ENCODE peak calls at places on chromosomes 7 and 10, in five cellular contexts. A is body of pancreas, X is SK-N-SH, S is ovary, V is transverse colon. O is an unnamed sample.

GRCh38 chr10:97102441-97102840 is 83.3 kb downstream of the SLIT1 start:
- DNase-seq in X (no peak), A (no peak), V (no peak), S (no peak), O (peak; percentile 44)

GRCh38 chr7:45176886-45177731 is 19.5 kb downstream of the RAMP3 start:
- DNase-seq in V (no peak), X (no peak), S (peak; percentile 30), A (no peak), O (peak; percentile 32)

GRCh38 chr10:104246981-104247380 is 7.7 kb upstream of the GSTO1 start:
- DNase-seq in V (no peak), A (no peak), X (no peak), S (no peak), O (no peak)

GRCh38 chr7:32500922-32501341 is 5.6 kb downstream of the AVL9 start:
- DNase-seq in V (no peak), A (no peak), X (no peak), S (no peak), O (no peak)

GRCh38 chr7:79789584-79790345 is 336.3 kb upstream of the MAGI2 start:
- DNase-seq in X (no peak), A (no peak), S (no peak), V (no peak), O (no peak)

GRCh38 chr7:104005197-104005596 is 15.7 kb upstream of the RELN start:
- DNase-seq in X (no peak), V (no peak), A (no peak), S (no peak), O (no peak)

GRCh38 chr10:49328401-49329185 is 29.6 kb downstream of the C10orf71 start:
- DNase-seq in S (no peak), X (no peak), V (no peak), A (no peak), O (no peak)

GRCh38 chr7:5283421-5284303 is 919 bp downstream of the SLC29A4 start:
- DNase-seq in A (peak; percentile 26), X (peak; percentile 86), S (peak; percentile 57), V (no peak), O (no peak)

GRCh38 chr10:72259491-72260214 is 14.1 kb upstream of the DDIT4 start:
- DNase-seq in V (no peak), A (no peak), S (no peak), X (peak; percentile 72), O (no peak)

GRCh38 chr7:99927536-99927935 is 1.9 kb downstream of the GJC3 start:
- DNase-seq in S (no peak), X (no peak), A (no peak), V (no peak), O (no peak)

GRCh38 chr10:112663181-112663879 is 216.3 kb downstream of the VTI1A start:
- DNase-seq in X (no peak), S (no peak), V (no peak), A (no peak), O (no peak)
- H3K27ac ChIP-seq in X (peak overlapping the region; percentile 56), S (no peak overlapping the region), V (no peak overlapping the region), A (no peak overlapping the region), O (no peak overlapping the region)

DNA sequence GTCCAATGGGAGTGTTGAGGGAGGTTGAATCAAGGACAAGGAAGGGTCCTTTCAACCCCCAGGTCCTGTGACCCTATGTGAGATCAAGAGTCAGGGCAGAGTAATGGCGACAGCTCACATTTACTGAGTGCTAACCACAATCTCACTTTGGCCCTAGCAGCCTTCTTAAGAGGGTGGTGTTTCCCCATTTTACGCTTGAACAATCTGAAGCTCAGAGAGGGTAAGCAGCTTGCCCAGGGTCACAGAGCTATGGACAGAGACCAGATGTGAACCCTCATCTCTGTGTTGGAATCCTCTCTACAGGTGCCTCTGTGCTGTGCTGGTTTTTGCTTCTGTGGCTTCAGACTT is 102.0 kb downstream of the GRK5 start:
- DNase-seq in A (no peak), S (no peak), V (no peak), X (no peak), O (no peak)
- H3K4me1 ChIP-seq in A (no peaks in the 10 kb centered on the region), S (peaks cover 14% of the 10 kb centered on the region), V (no peaks in the 10 kb centered on the region), X (peaks cover 29% of the 10 kb centered on the region), O (peaks cover 24% of the 10 kb centered on the region)

DNA sequence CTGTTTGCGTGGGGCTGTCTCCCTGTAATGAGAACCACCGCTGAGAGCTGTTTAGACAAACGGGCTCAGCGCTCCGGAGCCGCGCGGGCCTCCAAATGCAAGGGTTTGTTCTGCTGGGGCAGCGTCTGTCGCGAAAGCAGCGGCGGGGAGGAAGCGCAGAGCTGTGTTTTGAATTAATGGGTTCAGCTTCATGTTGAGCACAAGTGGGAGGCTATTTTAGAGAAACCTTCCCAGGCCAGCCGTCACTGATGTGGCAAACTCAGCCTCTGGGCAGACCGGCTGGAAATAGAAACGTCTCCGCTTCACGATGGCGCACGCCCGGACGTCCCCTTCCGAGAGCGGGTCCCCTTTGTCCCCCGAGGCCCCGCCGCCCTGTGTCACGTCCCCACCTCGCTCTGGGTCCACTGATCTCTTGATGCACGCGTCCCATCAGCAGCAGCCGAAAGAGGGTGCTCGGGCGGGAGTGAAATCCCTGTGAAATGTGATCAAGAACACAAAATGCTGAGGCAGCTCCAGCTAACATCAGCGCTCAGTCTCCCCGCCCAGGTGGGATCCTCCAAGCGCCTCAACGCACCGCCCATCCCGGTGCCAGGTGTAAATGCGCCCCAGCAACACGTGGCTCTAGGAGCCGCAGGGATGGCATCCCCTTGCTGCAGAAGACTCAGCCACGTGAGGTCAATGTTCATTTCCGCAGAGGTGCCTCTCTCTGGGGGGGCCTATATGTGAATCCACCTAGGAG is 44.9 kb downstream of the BAMBI start:
- DNase-seq in V (peak; percentile 8), S (peak; percentile 74), X (peak; percentile 71), A (peak; percentile 19), O (peak; percentile 83)
- H3K4me3 ChIP-seq in V (peak overlapping the region; percentile 39), S (peak overlapping the region; percentile 43), X (peak overlapping the region; percentile 57), A (no peak overlapping the region), O (peak overlapping the region; percentile 54)

GRCh38 chr7:92641921-92642511 is 51.8 kb upstream of the FAM133B start:
- DNase-seq in X (no peak), A (no peak), S (no peak), V (no peak), O (no peak)
- H3K27ac ChIP-seq in X (peak overlapping the region; percentile 75), A (no peak overlapping the region), S (no peak overlapping the region), V (no peak overlapping the region), O (no peak overlapping the region)

GRCh38 chr7:20796565-20796964 is 9.9 kb upstream of the SP8 start:
- DNase-seq in V (no peak), A (no peak), S (no peak), X (no peak), O (no peak)
- H3K4me1 ChIP-seq in V (peaks cover 19% of the 10 kb centered on the region), A (peaks cover 19% of the 10 kb centered on the region), S (peaks cover 4% of the 10 kb centered on the region), X (peaks cover 5% of the 10 kb centered on the region), O (peaks cover 2% of the 10 kb centered on the region)

GRCh38 chr10:7267142-7267541 is 143.7 kb downstream of the SFMBT2 start:
- DNase-seq in A (no peak), X (no peak), V (no peak), S (no peak), O (no peak)

GRCh38 chr10:7275761-7276440 is 134.9 kb downstream of the SFMBT2 start:
- DNase-seq in V (no peak), A (no peak), S (no peak), X (no peak), O (no peak)

GRCh38 chr10:7269988-7270387 is 140.8 kb downstream of the SFMBT2 start:
- DNase-seq in S (no peak), A (no peak), V (no peak), X (no peak), O (no peak)

GRCh38 chr10:7274293-7274692 is 136.5 kb downstream of the SFMBT2 start:
- DNase-seq in V (no peak), S (no peak), X (no peak), A (no peak), O (no peak)

GRCh38 chr10:7272008-7272407 is 138.8 kb downstream of the SFMBT2 start:
- DNase-seq in A (no peak), V (no peak), S (no peak), X (no peak), O (no peak)
- H3K4me3 ChIP-seq in A (no peak overlapping the region), V (no peak overlapping the region), S (no peak overlapping the region), X (no peak overlapping the region), O (no peak overlapping the region)

DNA sequence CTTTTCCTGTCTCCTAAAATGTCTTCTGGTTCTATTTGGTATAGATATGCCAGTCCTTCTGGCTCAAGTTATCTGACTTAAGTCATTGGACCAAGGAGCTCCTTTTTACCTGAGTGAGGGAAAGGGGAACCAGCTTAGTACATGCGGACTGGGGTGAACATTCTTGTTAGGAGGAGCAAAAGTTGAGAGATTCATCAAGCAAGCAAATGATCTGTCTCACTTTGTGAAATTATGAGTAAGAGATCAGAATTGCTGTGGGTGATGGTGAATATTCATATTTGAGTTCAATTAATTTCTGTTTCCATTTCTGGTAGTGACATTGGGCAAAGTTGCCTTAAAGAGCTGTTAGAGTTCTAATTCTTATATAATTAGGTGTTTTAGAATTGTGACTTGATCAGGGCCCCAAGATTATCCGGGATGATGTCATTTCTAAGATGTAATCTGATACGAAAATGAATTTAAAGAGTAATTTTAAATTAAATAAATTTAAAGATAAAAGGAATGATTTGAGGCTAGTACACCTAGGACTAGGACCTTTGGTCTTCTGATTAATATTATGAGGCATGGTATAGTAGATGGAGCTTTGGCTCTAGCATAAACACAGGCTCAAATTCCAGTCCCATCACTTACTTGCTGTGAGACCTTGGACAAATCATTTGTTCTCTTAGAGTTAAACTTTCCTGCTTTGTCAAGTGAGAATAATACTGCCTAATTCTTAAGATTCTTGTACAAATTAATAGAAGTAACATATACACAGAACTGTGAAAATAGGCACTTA is 60.4 kb upstream of the STRIP2 start:
- DNase-seq in A (no peak), X (no peak), V (no peak), S (no peak), O (no peak)
- H3K27ac ChIP-seq in A (no peak overlapping the region), X (no peak overlapping the region), V (no peak overlapping the region), S (no peak overlapping the region), O (no peak overlapping the region)

GRCh38 chr10:69346776-69347175 is 68.5 kb downstream of the HK1 start:
- DNase-seq in V (no peak), A (no peak), S (no peak), X (no peak), O (no peak)
- H3K4me1 ChIP-seq in V (peaks cover 44% of the 10 kb centered on the region), A (peaks cover 13% of the 10 kb centered on the region), S (peaks cover 4% of the 10 kb centered on the region), X (peaks cover 31% of the 10 kb centered on the region), O (peaks cover 29% of the 10 kb centered on the region)

O was measured in right cardiac atrium.